ENCODE peak calls at places on chromosome 22, in seven cellular contexts. V is cardiac fibroblast; U is effector CD8-positive, alpha-beta T cell; O is HTR-8/SVneo; Q is Caco-2; S is NCI-H1417 treated with DMSO at 0.1 percent for 48 hours; J is amygdala. B is an unnamed sample.

GRCh38 chr22:25172153-25172552 is 27.5 kb upstream of the CRYBB3 start:
- DNase-seq in U (no peak), J (no peak), Q (peak; percentile 43), O (no peak), S (no peak), V (peak; percentile 17), B (no peak)

GRCh38 chr22:40705918-40706682 is 26.8 kb downstream of the MCHR1 start:
- DNase-seq in S (no peak), O (no peak), Q (no peak), J (no peak), V (no peak), U (no peak), B (no peak)

GRCh38 chr22:21443057-21443734 is 24.0 kb upstream of the TMEM191C start:
- DNase-seq in V (no peak), Q (peak; percentile 0), O (no peak), J (no peak), S (no peak), U (no peak), B (peak; percentile 49)

GRCh38 chr22:41021039-41021654 is 70.0 kb downstream of the RBX1 start:
- DNase-seq in J (no peak), V (no peak), S (no peak), O (no peak), U (no peak), Q (peak; percentile 24), B (no peak)

GRCh38 chr22:48888466-48889208 is 939.0 kb downstream of the BRD1 start:
- DNase-seq in Q (no peak), V (no peak), J (no peak), S (no peak), U (no peak), O (no peak), B (no peak)

GRCh38 chr22:30694638-30695350 is at the start of gene OSBP2:
- DNase-seq in S (no peak), U (no peak), O (no peak), V (no peak), Q (peak; percentile 62), J (peak; percentile 62), B (no peak)

GRCh38 chr22:17891427-17892167 is 117.3 kb upstream of the BID start:
- DNase-seq in V (no peak), U (no peak), O (no peak), J (peak; percentile 60), Q (peak; percentile 57), S (no peak), B (no peak)

GRCh38 chr22:48606684-48607307 is 1220.9 kb downstream of the BRD1 start:
- DNase-seq in J (no peak), Q (no peak), O (no peak), S (no peak), U (no peak), V (no peak), B (no peak)

GRCh38 chr22:43821606-43822425 is 9.7 kb upstream of the EFCAB6 start:
- DNase-seq in S (no peak), O (no peak), U (no peak), Q (no peak), J (no peak), V (no peak), B (no peak)

GRCh38 chr22:27512283-27512761 is 289.2 kb downstream of the MN1 start:
- DNase-seq in V (peak; percentile 98), Q (no peak), J (no peak), O (peak; percentile 67), U (no peak), S (no peak), B (peak; percentile 20)

GRCh38 chr22:38981005-38981658 is 1.0 kb upstream of the APOBEC3B start:
- DNase-seq in U (no peak), S (no peak), Q (peak; percentile 80), V (peak; percentile 41), J (no peak), O (peak; percentile 53), B (peak; percentile 61)